ENCODE peak calls at places on chromosome 5, in five cellular contexts. K, F, C, U and D are unnamed samples.
A peak's percentile ranks its signal among the peaks of the same experiment; 100 is the strongest.

GRCh38 chr5:151547364-151547763 is 43.8 kb downstream of the FAT2 start:
- ATAC-seq in F (no peak), U (no peak), K (no peak), C (no peak), D (no peak)

GRCh38 chr5:177546262-177546741 is 8.1 kb downstream of the FAM193B start:
- ATAC-seq in K (peak; percentile 92), U (peak; percentile 77), F (no peak), C (peak; percentile 86), D (peak; percentile 90)

GRCh38 chr5:127298036-127298429 is 7.4 kb downstream of the MEGF10 start:
- ATAC-seq in K (no peak), F (no peak), C (no peak), U (no peak), D (no peak)

GRCh38 chr5:173265433-173265832 is 30.4 kb upstream of the NKX2-5 start:
- ATAC-seq in F (no peak), U (no peak), K (no peak), C (no peak), D (no peak)

GRCh38 chr5:68395302-68395701 is 179.7 kb downstream of the PIK3R1 start:
- ATAC-seq in C (no peak), K (no peak), U (no peak), F (no peak), D (no peak)

GRCh38 chr5:159133041-159133741 is 33.5 kb upstream of the EBF1 start:
- ATAC-seq in K (peak; percentile 61), U (peak; percentile 68), F (no peak), C (peak; percentile 77), D (peak; percentile 77)

GRCh38 chr5:168269950-168270349 is 21.5 kb upstream of the WWC1 start:
- ATAC-seq in U (no peak), C (peak; percentile 45), F (no peak), K (peak; percentile 66), D (no peak)

GRCh38 chr5:3595102-3595961 is at the start of gene IRX1:
- ATAC-seq in F (no peak), K (no peak), U (no peak), C (peak; percentile 79), D (no peak)

GRCh38 chr5:138967806-138968448 is 92.8 kb upstream of the LRRTM2 start:
- ATAC-seq in K (no peak), F (no peak), U (no peak), C (peak; percentile 85), D (no peak)

GRCh38 chr5:139403418-139403786 is 487 bp downstream of the SPATA24 start:
- ATAC-seq in F (no peak), C (peak; percentile 3), U (peak; percentile 29), K (peak; percentile 37), D (no peak)

GRCh38 chr5:67006152-67006848 is 190.3 kb downstream of the CD180 start:
- ATAC-seq in U (no peak), K (no peak), F (no peak), C (no peak), D (no peak)

GRCh38 chr5:55732592-55732991 is 5.3 kb upstream of the DDX4 start:
- ATAC-seq in K (no peak), C (peak; percentile 36), U (no peak), F (no peak), D (no peak)

GRCh38 chr5:1019001-1019651 is 10.5 kb downstream of the NKD2 start:
- ATAC-seq in K (no peak), U (no peak), C (peak; percentile 6), F (no peak), D (no peak)

GRCh38 chr5:45578270-45578669 is 117.9 kb downstream of the HCN1 start:
- ATAC-seq in K (no peak), C (no peak), U (no peak), F (no peak), D (peak; percentile 34)

GRCh38 chr5:172731286-172732073 is 39.5 kb downstream of the DUSP1 start:
- ATAC-seq in U (peak; percentile 32), F (no peak), C (peak; percentile 64), K (peak; percentile 55), D (no peak)

GRCh38 chr5:43973318-43973717 is 370.3 kb downstream of the NNT start:
- ATAC-seq in F (no peak), C (no peak), K (no peak), U (no peak), D (peak; percentile 58)

GRCh38 chr5:75862872-75863271 is 145.6 kb upstream of the POC5 start:
- ATAC-seq in C (no peak), U (no peak), K (no peak), F (no peak), D (no peak)

GRCh38 chr5:9546973-9547947 is 1.4 kb upstream of the SEMA5A start:
- ATAC-seq in C (peak; percentile 7), F (no peak), U (no peak), K (no peak), D (peak; percentile 3)

GRCh38 chr5:77064040-77064439 is 23.0 kb downstream of the ZBED3 start:
- ATAC-seq in U (no peak), F (no peak), C (no peak), K (no peak), D (no peak)

GRCh38 chr5:74454263-74455030 is 186.1 kb downstream of the ENC1 start:
- ATAC-seq in U (peak; percentile 92), F (no peak), C (no peak), K (no peak), D (no peak)

GRCh38 chr5:118762291-118762690 is 226.1 kb downstream of the DTWD2 start:
- ATAC-seq in F (no peak), C (no peak), U (no peak), K (no peak), D (no peak)

GRCh38 chr5:77328926-77329647 is 118.6 kb downstream of the PDE8B start:
- ATAC-seq in K (no peak), C (no peak), F (no peak), U (no peak), D (no peak)

GRCh38 chr5:102792705-102793104 is 37.6 kb downstream of the PAM start:
- ATAC-seq in F (no peak), K (no peak), C (peak; percentile 46), U (no peak), D (no peak)

GRCh38 chr5:136042156-136042555 is 13.4 kb downstream of the TGFBI start:
- ATAC-seq in F (no peak), C (no peak), U (no peak), K (no peak), D (no peak)

GRCh38 chr5:151383011-151383410 is 35.7 kb upstream of the SLC36A2 start:
- ATAC-seq in F (no peak), U (peak; percentile 92), K (no peak), C (no peak), D (no peak)

GRCh38 chr5:62731011-62731410 is 152.4 kb downstream of the LRRC70 start:
- ATAC-seq in C (no peak), U (no peak), K (no peak), F (no peak), D (no peak)

GRCh38 chr5:115888027-115888426 is 46.3 kb downstream of the AP3S1 start:
- ATAC-seq in F (no peak), U (peak; percentile 33), K (no peak), C (no peak), D (no peak)

GRCh38 chr5:61637566-61637965 is 305.5 kb downstream of the ZSWIM6 start:
- ATAC-seq in C (no peak), K (no peak), U (no peak), F (no peak), D (no peak)

GRCh38 chr5:169856571-169856970 is 123.7 kb downstream of the INSYN2B start:
- ATAC-seq in C (no peak), U (no peak), K (peak; percentile 98), F (no peak), D (no peak)

GRCh38 chr5:38923661-38924451 is 78.0 kb downstream of the OSMR start:
- ATAC-seq in F (no peak), K (no peak), C (no peak), U (peak; percentile 80), D (peak; percentile 85)

GRCh38 chr5:106314221-106314824 is 1356.4 kb downstream of the EFNA5 start:
- ATAC-seq in C (no peak), K (no peak), F (no peak), U (no peak), D (no peak)

GRCh38 chr5:107887181-107887580 is 216.4 kb upstream of the EFNA5 start:
- ATAC-seq in U (no peak), F (no peak), C (no peak), K (no peak), D (no peak)

GRCh38 chr5:110716247-110717245 is 9.9 kb downstream of the TMEM232 start:
- ATAC-seq in U (no peak), F (no peak), C (no peak), K (no peak), D (no peak)

GRCh38 chr5:81773148-81773547 is 22.3 kb upstream of the SSBP2 start:
- ATAC-seq in C (no peak), K (no peak), F (no peak), U (no peak), D (no peak)

GRCh38 chr5:134509308-134510040 is 16.0 kb upstream of the JADE2 start:
- ATAC-seq in F (no peak), U (peak; percentile 38), K (no peak), C (no peak), D (no peak)

GRCh38 chr5:31731016-31731415 is 92.1 kb downstream of the PDZD2 start:
- ATAC-seq in F (no peak), U (no peak), C (no peak), K (no peak), D (no peak)

GRCh38 chr5:31730139-31730538 is 91.2 kb downstream of the PDZD2 start:
- ATAC-seq in K (no peak), U (peak; percentile 55), C (no peak), F (no peak), D (no peak)

GRCh38 chr5:31728039-31728438 is 89.1 kb downstream of the PDZD2 start:
- ATAC-seq in C (no peak), U (no peak), K (no peak), F (no peak), D (no peak)

GRCh38 chr5:31733365-31733764 is 94.4 kb downstream of the PDZD2 start:
- ATAC-seq in C (no peak), F (no peak), K (no peak), U (peak; percentile 69), D (no peak)

GRCh38 chr5:31731710-31732301 is 92.9 kb downstream of the PDZD2 start:
- ATAC-seq in C (peak; percentile 52), U (no peak), K (no peak), F (no peak), D (no peak)
- H3K27ac ChIP-seq in C (no peak overlapping the region), U (no peak overlapping the region), K (no peak overlapping the region), F (no peak overlapping the region), D (no peak overlapping the region)

GRCh38 chr5:59562756-59563389 is 330.7 kb downstream of the PDE4D start:
- ATAC-seq in K (peak; percentile 82), U (peak; percentile 86), F (peak; percentile 55), C (peak; percentile 68), D (no peak)
- H3K27ac ChIP-seq in K (peak overlapping the region; percentile 87), U (peak overlapping the region; percentile 93), F (no peak overlapping the region), C (peak overlapping the region; percentile 37), D (no peak overlapping the region)

GRCh38 chr5:124628251-124628650 is 118.2 kb downstream of the ZNF608 start:
- ATAC-seq in C (no peak), U (no peak), K (no peak), F (no peak), D (no peak)
- H3K27ac ChIP-seq in C (no peak overlapping the region), U (no peak overlapping the region), K (peak overlapping the region; percentile 90), F (no peak overlapping the region), D (no peak overlapping the region)

DNA sequence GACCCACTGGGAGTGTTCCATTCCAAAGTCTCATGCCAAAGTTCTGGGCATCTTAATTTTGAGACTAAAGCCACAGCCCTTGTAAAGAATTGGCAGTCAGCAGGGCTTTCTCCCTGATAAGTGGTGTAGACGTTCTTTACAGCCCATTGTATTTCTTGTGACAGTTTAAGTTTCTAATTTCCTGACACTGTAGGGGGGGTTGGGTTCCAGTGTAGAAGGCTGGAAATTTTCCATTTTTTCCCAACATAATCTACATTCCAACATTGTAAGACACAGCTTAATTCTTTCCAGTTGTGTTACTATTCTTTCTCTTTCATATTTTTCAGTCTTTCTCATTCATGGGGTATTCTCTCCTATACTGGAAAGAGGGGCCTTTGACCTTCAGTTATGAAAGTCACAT is 121.1 kb downstream of the FBXL7 start:
- ATAC-seq in K (no peak), F (no peak), C (no peak), U (no peak), D (no peak)
- H3K27ac ChIP-seq in K (no peak overlapping the region), F (no peak overlapping the region), C (no peak overlapping the region), U (peak overlapping the region; percentile 8), D (peak overlapping the region; percentile 15)